ENCODE peak calls at places on chromosomes 1 and 21, in eight cellular contexts. P is T-helper 1 cell, I is Kasumi-1, C is WTC11, T is ELF-1, J is SHP77, W is C1 segment of cervical spinal cord, U is EL. V is an unnamed sample.

GRCh38 chr1:199859525-199859924 is 168.0 kb upstream of the NR5A2 start:
- DNase-seq in P (no peak), I (peak), C (no peak), T (no peak), J (no peak), W (no peak), U (peak), V (peak)

GRCh38 chr1:182845894-182846293 is 6.7 kb downstream of the DHX9 start:
- DNase-seq in P (no peak), I (no peak), C (no peak), T (no peak), J (no peak), W (no peak), U (no peak), V (no peak)

GRCh38 chr1:247373721-247374141 is 42.1 kb upstream of the ZNF496 start:
- DNase-seq in P (peak), I (peak), C (peak), T (peak), J (no peak), W (no peak), U (peak), V (peak)

GRCh38 chr1:172277277-172277676 is 143.2 kb upstream of the C1orf105 start:
- DNase-seq in P (no peak), I (no peak), C (no peak), T (no peak), J (no peak), W (no peak), U (no peak), V (no peak)

GRCh38 chr1:55636691-55637090 is 421.5 kb upstream of the USP24 start:
- DNase-seq in P (no peak), I (no peak), C (no peak), T (no peak), J (no peak), W (no peak), U (peak), V (no peak)

GRCh38 chr21:34166468-34166867 is 93.1 kb downstream of the MRPS6 start:
- DNase-seq in P (no peak), I (no peak), C (no peak), T (no peak), J (no peak), W (no peak), U (peak), V (no peak)

GRCh38 chr1:205298191-205298994 is 23.2 kb downstream of the NUAK2 start:
- DNase-seq in P (no peak), I (no peak), C (peak), T (peak), J (peak), W (no peak), U (peak), V (no peak)

GRCh38 chr1:20322081-20322824 is 31.6 kb downstream of the VWA5B1 start:
- DNase-seq in P (peak), I (no peak), C (no peak), T (no peak), J (no peak), W (no peak), U (no peak), V (no peak)

V was measured in KBM-7.